ENCODE peak calls at places on chromosomes 13 and 19, in five cellular contexts. One of them, this sample, is unnamed.

GRCh38 chr13:105921711-105922110 is 613.8 kb downstream of the EFNB2 start:
- DNase-seq in AG04449: no peak
- DNase-seq in psoas muscle: no peak
- DNase-seq in lower leg skin: no peak
- DNase-seq in stimulated activated CD8-positive, alpha-beta memory T cell treated with anti-CD3 and anti-CD28 coated beads, Interleukin-7, amount 100 ng/mL, for 1 hour: no peak
- DNase-seq in this sample: no peak

GRCh38 chr13:100156786-100157185 is 67.9 kb downstream of the PCCA start:
- DNase-seq in AG04449: no peak
- DNase-seq in psoas muscle: no peak
- DNase-seq in lower leg skin: no peak
- DNase-seq in stimulated activated CD8-positive, alpha-beta memory T cell treated with anti-CD3 and anti-CD28 coated beads, Interleukin-7, amount 100 ng/mL, for 1 hour: no peak
- DNase-seq in this sample: no peak

GRCh38 chr13:53501387-53501786 is 472.8 kb downstream of the OLFM4 start:
- DNase-seq in AG04449: no peak
- DNase-seq in psoas muscle: no peak
- DNase-seq in lower leg skin: no peak
- DNase-seq in stimulated activated CD8-positive, alpha-beta memory T cell treated with anti-CD3 and anti-CD28 coated beads, Interleukin-7, amount 100 ng/mL, for 1 hour: no peak
- DNase-seq in this sample: no peak

GRCh38 chr19:41373993-41374392 is 2.3 kb upstream of the TMEM91 start:
- DNase-seq in AG04449: peak; percentile 59
- DNase-seq in psoas muscle: peak; percentile 90
- DNase-seq in lower leg skin: no peak
- DNase-seq in stimulated activated CD8-positive, alpha-beta memory T cell treated with anti-CD3 and anti-CD28 coated beads, Interleukin-7, amount 100 ng/mL, for 1 hour: no peak
- DNase-seq in this sample: peak; percentile 84

GRCh38 chr13:41579881-41580280 is 122.5 kb downstream of the RGCC start:
- DNase-seq in AG04449: no peak
- DNase-seq in psoas muscle: no peak
- DNase-seq in lower leg skin: no peak
- DNase-seq in stimulated activated CD8-positive, alpha-beta memory T cell treated with anti-CD3 and anti-CD28 coated beads, Interleukin-7, amount 100 ng/mL, for 1 hour: no peak
- DNase-seq in this sample: no peak

GRCh38 chr19:6572217-6572616 is 18.7 kb downstream of the CD70 start:
- DNase-seq in AG04449: no peak
- DNase-seq in psoas muscle: peak; percentile 64
- DNase-seq in lower leg skin: peak; percentile 58
- DNase-seq in stimulated activated CD8-positive, alpha-beta memory T cell treated with anti-CD3 and anti-CD28 coated beads, Interleukin-7, amount 100 ng/mL, for 1 hour: no peak
- DNase-seq in this sample: no peak

GRCh38 chr13:51066091-51066831 is 44.8 kb downstream of the C13orf42 start:
- DNase-seq in AG04449: no peak
- DNase-seq in psoas muscle: no peak
- DNase-seq in lower leg skin: no peak
- DNase-seq in stimulated activated CD8-positive, alpha-beta memory T cell treated with anti-CD3 and anti-CD28 coated beads, Interleukin-7, amount 100 ng/mL, for 1 hour: no peak
- DNase-seq in this sample: no peak

GRCh38 chr19:19539738-19540703 is 2.0 kb downstream of the CILP2 start:
- DNase-seq in AG04449: no peak
- DNase-seq in psoas muscle: peak; percentile 76
- DNase-seq in lower leg skin: peak; percentile 63
- DNase-seq in stimulated activated CD8-positive, alpha-beta memory T cell treated with anti-CD3 and anti-CD28 coated beads, Interleukin-7, amount 100 ng/mL, for 1 hour: peak; percentile 29
- DNase-seq in this sample: no peak

GRCh38 chr13:27446986-27447583 is 3.3 kb downstream of the MTIF3 start:
- DNase-seq in AG04449: no peak
- DNase-seq in psoas muscle: no peak
- DNase-seq in lower leg skin: no peak
- DNase-seq in stimulated activated CD8-positive, alpha-beta memory T cell treated with anti-CD3 and anti-CD28 coated beads, Interleukin-7, amount 100 ng/mL, for 1 hour: no peak
- DNase-seq in this sample: no peak

GRCh38 chr13:51380269-51380668 is 40.8 kb downstream of the SERPINE3 start:
- DNase-seq in AG04449: no peak
- DNase-seq in psoas muscle: no peak
- DNase-seq in lower leg skin: no peak
- DNase-seq in stimulated activated CD8-positive, alpha-beta memory T cell treated with anti-CD3 and anti-CD28 coated beads, Interleukin-7, amount 100 ng/mL, for 1 hour: no peak
- DNase-seq in this sample: no peak

GRCh38 chr13:52809310-52809769 is 39.1 kb downstream of the PCDH8 start:
- DNase-seq in AG04449: no peak
- DNase-seq in psoas muscle: no peak
- DNase-seq in lower leg skin: no peak
- DNase-seq in stimulated activated CD8-positive, alpha-beta memory T cell treated with anti-CD3 and anti-CD28 coated beads, Interleukin-7, amount 100 ng/mL, for 1 hour: no peak
- DNase-seq in this sample: peak; percentile 67

GRCh38 chr13:52461265-52461664 is 6.0 kb downstream of the CKAP2 start:
- DNase-seq in AG04449: no peak
- DNase-seq in psoas muscle: no peak
- DNase-seq in lower leg skin: no peak
- DNase-seq in stimulated activated CD8-positive, alpha-beta memory T cell treated with anti-CD3 and anti-CD28 coated beads, Interleukin-7, amount 100 ng/mL, for 1 hour: no peak
- DNase-seq in this sample: no peak

GRCh38 chr13:21557995-21558394 is 46.0 kb downstream of the MICU2 start:
- DNase-seq in AG04449: no peak
- DNase-seq in psoas muscle: no peak
- DNase-seq in lower leg skin: no peak
- DNase-seq in stimulated activated CD8-positive, alpha-beta memory T cell treated with anti-CD3 and anti-CD28 coated beads, Interleukin-7, amount 100 ng/mL, for 1 hour: no peak
- DNase-seq in this sample: no peak

GRCh38 chr13:100549316-100549715 is 39.3 kb downstream of the GGACT start:
- DNase-seq in AG04449: no peak
- DNase-seq in psoas muscle: no peak
- DNase-seq in lower leg skin: no peak
- DNase-seq in stimulated activated CD8-positive, alpha-beta memory T cell treated with anti-CD3 and anti-CD28 coated beads, Interleukin-7, amount 100 ng/mL, for 1 hour: no peak
- DNase-seq in this sample: no peak

GRCh38 chr19:42412661-42413076 is 14.5 kb downstream of the LIPE start:
- DNase-seq in AG04449: no peak
- DNase-seq in psoas muscle: peak; percentile 57
- DNase-seq in lower leg skin: no peak
- DNase-seq in stimulated activated CD8-positive, alpha-beta memory T cell treated with anti-CD3 and anti-CD28 coated beads, Interleukin-7, amount 100 ng/mL, for 1 hour: no peak
- DNase-seq in this sample: no peak

GRCh38 chr13:97076898-97077297 is 82.6 kb upstream of the OXGR1 start:
- DNase-seq in AG04449: no peak
- DNase-seq in psoas muscle: no peak
- DNase-seq in lower leg skin: no peak
- DNase-seq in stimulated activated CD8-positive, alpha-beta memory T cell treated with anti-CD3 and anti-CD28 coated beads, Interleukin-7, amount 100 ng/mL, for 1 hour: no peak
- DNase-seq in this sample: no peak

GRCh38 chr13:102597029-102598015 is 536 bp downstream of the TPP2 start:
- DNase-seq in AG04449: no peak
- DNase-seq in psoas muscle: peak; percentile 69
- DNase-seq in lower leg skin: peak; percentile 22
- DNase-seq in stimulated activated CD8-positive, alpha-beta memory T cell treated with anti-CD3 and anti-CD28 coated beads, Interleukin-7, amount 100 ng/mL, for 1 hour: no peak
- DNase-seq in this sample: no peak

GRCh38 chr13:76976929-76977328 is 15.0 kb upstream of the CLN5 start:
- DNase-seq in AG04449: no peak
- DNase-seq in psoas muscle: no peak
- DNase-seq in lower leg skin: no peak
- DNase-seq in stimulated activated CD8-positive, alpha-beta memory T cell treated with anti-CD3 and anti-CD28 coated beads, Interleukin-7, amount 100 ng/mL, for 1 hour: no peak
- DNase-seq in this sample: no peak

GRCh38 chr13:97977982-97978381 is 24.5 kb downstream of the IPO5 start:
- DNase-seq in AG04449: no peak
- DNase-seq in psoas muscle: no peak
- DNase-seq in lower leg skin: no peak
- DNase-seq in stimulated activated CD8-positive, alpha-beta memory T cell treated with anti-CD3 and anti-CD28 coated beads, Interleukin-7, amount 100 ng/mL, for 1 hour: no peak
- DNase-seq in this sample: no peak

GRCh38 chr19:7692417-7693088 is 9.4 kb downstream of the FCER2 start:
- DNase-seq in AG04449: no peak
- DNase-seq in psoas muscle: no peak
- DNase-seq in lower leg skin: no peak
- DNase-seq in stimulated activated CD8-positive, alpha-beta memory T cell treated with anti-CD3 and anti-CD28 coated beads, Interleukin-7, amount 100 ng/mL, for 1 hour: no peak
- DNase-seq in this sample: no peak